ENCODE peak calls at places on chromosomes 2 and 18, in seven cellular contexts. I, U, X, W, Z, R and O are unnamed samples. For H3K9me3, the result is how much of the 10 kb centered on the place peaks cover.

GRCh38 chr2:67476808-67477790 is 80.0 kb downstream of the ETAA1 start:
- DNase-seq in U (peak), W (peak), Z (no peak), R (no peak), I (peak), X (no peak), O (peak)

GRCh38 chr2:105521176-105521575 is 122.3 kb upstream of the FHL2 start:
- DNase-seq in I (peak), W (peak), R (no peak), X (no peak), U (no peak), Z (no peak), O (no peak)

GRCh38 chr2:36912692-36913091 is 53.6 kb downstream of the STRN start:
- DNase-seq in Z (no peak), R (no peak), U (no peak), W (no peak), I (peak), X (no peak), O (no peak)

GRCh38 chr2:45654250-45654649 is 2.8 kb downstream of the PRKCE start:
- DNase-seq in U (no peak), X (no peak), I (no peak), W (no peak), Z (no peak), R (no peak), O (no peak)

GRCh38 chr18:78659748-78660147 is 319.9 kb upstream of the SALL3 start:
- DNase-seq in X (no peak), U (no peak), R (no peak), I (no peak), Z (peak), W (no peak), O (peak)

GRCh38 chr2:42086500-42086953 is 38.7 kb downstream of the PKDCC start:
- DNase-seq in W (peak), R (peak), U (peak), X (peak), Z (peak), I (peak), O (peak)

GRCh38 chr2:56474412-56475158 is 290.8 kb downstream of the CCDC85A start:
- DNase-seq in I (no peak), X (no peak), Z (no peak), U (no peak), R (no peak), W (no peak), O (no peak)

GRCh38 chr18:7272268-7273049 is 41.6 kb downstream of the LRRC30 start:
- DNase-seq in I (peak), R (no peak), X (no peak), U (peak), Z (peak), W (peak), O (peak)

GRCh38 chr18:66621816-66622576 is 18.1 kb upstream of the CDH19 start:
- DNase-seq in Z (no peak), U (no peak), W (no peak), X (no peak), R (no peak), I (no peak), O (peak)

GRCh38 chr2:177602611-177603164 is 210.1 kb downstream of the AGPS start:
- DNase-seq in U (no peak), R (no peak), W (peak), I (no peak), Z (no peak), X (no peak), O (no peak)

GRCh38 chr2:201860541-201861154 is 54.3 kb downstream of the CDK15 start:
- DNase-seq in R (no peak), U (peak), Z (peak), I (peak), X (peak), W (peak), O (peak)

GRCh38 chr2:237904806-237905599 is 45.6 kb downstream of the RAMP1 start:
- DNase-seq in W (no peak), I (peak), X (no peak), Z (no peak), R (peak), U (peak), O (no peak)

DNA sequence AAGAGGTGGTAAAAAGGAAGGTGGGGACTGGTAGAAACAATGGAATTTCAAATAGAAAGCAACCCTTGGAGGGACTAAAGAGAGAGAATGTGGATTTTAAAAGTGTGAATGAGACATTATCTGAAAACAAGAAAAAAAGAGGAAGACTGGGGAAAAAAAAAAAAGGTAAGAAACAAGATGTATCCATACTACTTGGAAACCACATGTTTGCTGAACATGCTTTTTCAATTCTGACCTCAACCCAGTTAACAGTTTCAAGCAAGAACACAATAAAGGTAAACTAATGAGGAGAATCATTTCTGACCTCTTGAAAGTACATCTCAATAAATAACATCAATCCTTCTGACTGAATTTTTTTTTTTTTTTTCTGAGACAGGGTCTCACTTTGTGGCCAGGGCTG is 2.6 kb downstream of the FARSB start:
- DNase-seq in Z (no peak), I (no peak), W (no peak), R (no peak), X (no peak), U (no peak), O (no peak)
- H3K4me3 ChIP-seq in Z (no peak), I (no peak), W (no peak), R (no peak), X (no peak), U (no peak), O (no peak)

GRCh38 chr2:169860149-169860548 is 32.9 kb downstream of the UBR3 start:
- DNase-seq in W (no peak), X (no peak), R (no peak), U (no peak), I (no peak), Z (no peak), O (no peak)
- H3K9me3 ChIP-seq in W (under half), X (under half), R (under half), U (under half), I (under half), Z (under half), O (under half)

GRCh38 chr2:231227309-231228162 is 29.1 kb downstream of the ARMC9 start:
- DNase-seq in I (peak), W (peak), R (no peak), X (peak), Z (peak), U (peak), O (peak)
- H3K27ac ChIP-seq in I (peak), W (no peak), R (no peak), X (no peak), Z (peak), U (peak), O (no peak)

GRCh38 chr2:60555794-60556161 is 2.3 kb upstream of the BCL11A start:
- DNase-seq in I (no peak), R (no peak), U (no peak), W (no peak), X (no peak), Z (no peak), O (no peak)
- H3K4me3 ChIP-seq in I (no peak), R (peak), U (peak), W (peak), X (peak), Z (no peak), O (peak)

DNA sequence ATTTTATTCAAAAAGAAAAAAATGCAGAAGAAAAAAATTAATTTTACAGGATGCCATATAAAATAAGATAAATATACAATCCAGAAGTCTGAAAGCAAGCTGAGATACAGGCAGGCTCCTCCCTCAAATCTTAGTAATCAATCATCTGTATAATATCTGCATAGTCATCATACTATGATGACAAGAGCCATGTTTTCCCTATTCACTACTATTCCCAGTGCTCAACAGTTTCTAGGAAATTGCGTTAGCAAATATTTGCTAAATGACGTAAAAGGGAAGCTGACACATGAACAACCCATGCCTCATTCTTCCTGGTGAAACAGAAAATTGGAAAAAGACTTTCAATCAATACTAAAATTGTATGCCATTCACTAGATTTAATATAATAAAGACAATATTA is 793.2 kb downstream of the SUCLG1 start:
- DNase-seq in I (peak), U (no peak), W (peak), R (no peak), Z (no peak), X (no peak), O (no peak)
- H3K9me3 ChIP-seq in I (under half), U (under half), W (under half), R (under half), Z (under half), X (under half), O (under half)